ENCODE peak calls at places on chromosomes 7 and 10, in nine cellular contexts. One of them, this sample, is unnamed.

GRCh38 chr7:105776068-105776790 is 100.2 kb downstream of the ATXN7L1 start:
- DNase-seq in uterus: peak; percentile 74
- DNase-seq in HCT116: peak; percentile 94
- DNase-seq in neuronal stem cell: no peak
- DNase-seq in GM23248: peak; percentile 100
- DNase-seq in lung: peak; percentile 47
- DNase-seq in osteoblast: peak; percentile 87
- DNase-seq in body of pancreas: peak; percentile 35
- DNase-seq in IMR-90: peak; percentile 100
- DNase-seq in this sample: no peak

GRCh38 chr7:84003191-84003590 is 191.4 kb downstream of the SEMA3A start:
- DNase-seq in neuronal stem cell: no peak
- DNase-seq in body of pancreas: no peak
- DNase-seq in uterus: no peak
- DNase-seq in GM23248: no peak
- DNase-seq in IMR-90: no peak
- DNase-seq in osteoblast: no peak
- DNase-seq in lung: no peak
- DNase-seq in HCT116: no peak
- DNase-seq in this sample: no peak

GRCh38 chr7:13057462-13058200 is 370.2 kb downstream of the ARL4A start:
- DNase-seq in osteoblast: no peak
- DNase-seq in lung: no peak
- DNase-seq in GM23248: no peak
- DNase-seq in IMR-90: no peak
- DNase-seq in neuronal stem cell: no peak
- DNase-seq in HCT116: no peak
- DNase-seq in body of pancreas: no peak
- DNase-seq in uterus: no peak
- DNase-seq in this sample: no peak

GRCh38 chr7:2399848-2400587 is 3.4 kb upstream of the CHST12 start:
- DNase-seq in neuronal stem cell: no peak
- DNase-seq in osteoblast: peak; percentile 97
- DNase-seq in uterus: peak; percentile 83
- DNase-seq in IMR-90: peak; percentile 95
- DNase-seq in lung: peak; percentile 85
- DNase-seq in GM23248: peak; percentile 97
- DNase-seq in body of pancreas: peak; percentile 88
- DNase-seq in HCT116: no peak
- DNase-seq in this sample: peak; percentile 85

GRCh38 chr10:21803374-21803773 is 200.2 kb downstream of the DNAJC1 start:
- DNase-seq in lung: no peak
- DNase-seq in uterus: no peak
- DNase-seq in osteoblast: no peak
- DNase-seq in body of pancreas: no peak
- DNase-seq in HCT116: no peak
- DNase-seq in neuronal stem cell: no peak
- DNase-seq in IMR-90: no peak
- DNase-seq in GM23248: no peak
- DNase-seq in this sample: no peak

GRCh38 chr7:130758429-130759056 is 24.5 kb upstream of the KLF14 start:
- DNase-seq in uterus: no peak
- DNase-seq in HCT116: peak; percentile 37
- DNase-seq in lung: no peak
- DNase-seq in osteoblast: no peak
- DNase-seq in body of pancreas: no peak
- DNase-seq in neuronal stem cell: peak; percentile 17
- DNase-seq in GM23248: peak; percentile 71
- DNase-seq in IMR-90: peak; percentile 69
- DNase-seq in this sample: no peak

GRCh38 chr10:114257488-114257887 is 18.4 kb downstream of the VWA2 start:
- DNase-seq in IMR-90: no peak
- DNase-seq in uterus: no peak
- DNase-seq in lung: no peak
- DNase-seq in HCT116: no peak
- DNase-seq in neuronal stem cell: no peak
- DNase-seq in osteoblast: no peak
- DNase-seq in GM23248: no peak
- DNase-seq in body of pancreas: no peak
- DNase-seq in this sample: no peak

GRCh38 chr7:22885824-22886255 is 63.2 kb upstream of the TOMM7 start:
- DNase-seq in neuronal stem cell: no peak
- DNase-seq in uterus: no peak
- DNase-seq in GM23248: no peak
- DNase-seq in body of pancreas: no peak
- DNase-seq in osteoblast: no peak
- DNase-seq in IMR-90: peak; percentile 27
- DNase-seq in HCT116: no peak
- DNase-seq in lung: no peak
- DNase-seq in this sample: no peak

GRCh38 chr7:95718556-95719410 is 53.6 kb upstream of the DYNC1I1 start:
- DNase-seq in neuronal stem cell: no peak
- DNase-seq in GM23248: peak; percentile 37
- DNase-seq in IMR-90: peak; percentile 6
- DNase-seq in lung: no peak
- DNase-seq in body of pancreas: no peak
- DNase-seq in uterus: no peak
- DNase-seq in HCT116: peak; percentile 7
- DNase-seq in osteoblast: no peak
- DNase-seq in this sample: no peak

GRCh38 chr7:153087498-153087897 is 327.9 kb downstream of the ACTR3B start:
- DNase-seq in IMR-90: no peak
- DNase-seq in lung: no peak
- DNase-seq in neuronal stem cell: no peak
- DNase-seq in body of pancreas: no peak
- DNase-seq in HCT116: no peak
- DNase-seq in osteoblast: no peak
- DNase-seq in GM23248: no peak
- DNase-seq in uterus: no peak
- DNase-seq in this sample: no peak

GRCh38 chr7:78179211-78179610 is 380.6 kb downstream of the PHTF2 start:
- DNase-seq in GM23248: no peak
- DNase-seq in HCT116: no peak
- DNase-seq in uterus: no peak
- DNase-seq in osteoblast: no peak
- DNase-seq in neuronal stem cell: no peak
- DNase-seq in body of pancreas: no peak
- DNase-seq in IMR-90: no peak
- DNase-seq in lung: no peak
- DNase-seq in this sample: no peak

GRCh38 chr10:50540069-50540825 is 83.5 kb downstream of the SGMS1 start:
- DNase-seq in neuronal stem cell: no peak
- DNase-seq in lung: no peak
- DNase-seq in uterus: no peak
- DNase-seq in body of pancreas: no peak
- DNase-seq in HCT116: no peak
- DNase-seq in GM23248: peak; percentile 38
- DNase-seq in IMR-90: peak; percentile 38
- DNase-seq in osteoblast: no peak
- DNase-seq in this sample: no peak

GRCh38 chr7:91342402-91342801 is 78.2 kb downstream of the FZD1 start:
- DNase-seq in GM23248: no peak
- DNase-seq in body of pancreas: no peak
- DNase-seq in IMR-90: no peak
- DNase-seq in neuronal stem cell: no peak
- DNase-seq in osteoblast: peak; percentile 3
- DNase-seq in HCT116: no peak
- DNase-seq in uterus: no peak
- DNase-seq in lung: no peak
- DNase-seq in this sample: no peak

GRCh38 chr10:21638681-21639080 is 104.6 kb downstream of the MLLT10 start:
- DNase-seq in osteoblast: no peak
- DNase-seq in GM23248: no peak
- DNase-seq in IMR-90: peak; percentile 12
- DNase-seq in HCT116: no peak
- DNase-seq in neuronal stem cell: no peak
- DNase-seq in lung: no peak
- DNase-seq in uterus: no peak
- DNase-seq in body of pancreas: no peak
- DNase-seq in this sample: no peak

GRCh38 chr10:102394801-102395676 is 466 bp upstream of the NFKB2 start:
- DNase-seq in IMR-90: peak; percentile 87
- DNase-seq in body of pancreas: peak; percentile 90
- DNase-seq in uterus: peak; percentile 92
- DNase-seq in HCT116: peak; percentile 72
- DNase-seq in neuronal stem cell: peak; percentile 81
- DNase-seq in osteoblast: peak; percentile 99
- DNase-seq in lung: peak; percentile 87
- DNase-seq in GM23248: peak; percentile 92
- DNase-seq in this sample: peak; percentile 90

GRCh38 chr10:72048450-72049124 is 39.8 kb downstream of the SPOCK2 start:
- DNase-seq in lung: peak; percentile 89
- DNase-seq in osteoblast: peak; percentile 95
- DNase-seq in uterus: peak; percentile 95
- DNase-seq in HCT116: peak; percentile 91
- DNase-seq in IMR-90: peak; percentile 90
- DNase-seq in GM23248: peak; percentile 89
- DNase-seq in neuronal stem cell: peak; percentile 92
- DNase-seq in body of pancreas: peak; percentile 94
- DNase-seq in this sample: peak; percentile 92

GRCh38 chr7:7114575-7115291 is 67.6 kb upstream of the C1GALT1 start:
- DNase-seq in body of pancreas: peak; percentile 40
- DNase-seq in HCT116: no peak
- DNase-seq in IMR-90: no peak
- DNase-seq in uterus: no peak
- DNase-seq in GM23248: no peak
- DNase-seq in neuronal stem cell: no peak
- DNase-seq in osteoblast: no peak
- DNase-seq in lung: no peak
- DNase-seq in this sample: no peak

GRCh38 chr10:35940067-35940989 is 298.2 kb upstream of the FZD8 start:
- DNase-seq in HCT116: no peak
- DNase-seq in osteoblast: peak; percentile 43
- DNase-seq in neuronal stem cell: no peak
- DNase-seq in body of pancreas: no peak
- DNase-seq in GM23248: peak; percentile 53
- DNase-seq in uterus: peak; percentile 25
- DNase-seq in lung: no peak
- DNase-seq in IMR-90: peak; percentile 58
- DNase-seq in this sample: no peak

GRCh38 chr7:151551820-151552219 is 32.1 kb upstream of the RHEB start:
- DNase-seq in neuronal stem cell: no peak
- DNase-seq in HCT116: no peak
- DNase-seq in uterus: no peak
- DNase-seq in lung: no peak
- DNase-seq in body of pancreas: no peak
- DNase-seq in GM23248: no peak
- DNase-seq in osteoblast: no peak
- DNase-seq in IMR-90: peak; percentile 30
- DNase-seq in this sample: no peak

GRCh38 chr10:42690449-42691360 is 52.3 kb upstream of the ZNF33B start:
- DNase-seq in osteoblast: peak; percentile 36
- DNase-seq in GM23248: no peak
- DNase-seq in HCT116: peak; percentile 19
- DNase-seq in neuronal stem cell: no peak
- DNase-seq in lung: no peak
- DNase-seq in IMR-90: no peak
- DNase-seq in uterus: no peak
- DNase-seq in body of pancreas: no peak
- DNase-seq in this sample: no peak

GRCh38 chr10:110459600-110459999 is 38.1 kb upstream of the DUSP5 start:
- DNase-seq in HCT116: no peak
- DNase-seq in osteoblast: no peak
- DNase-seq in neuronal stem cell: no peak
- DNase-seq in lung: no peak
- DNase-seq in body of pancreas: no peak
- DNase-seq in IMR-90: no peak
- DNase-seq in uterus: no peak
- DNase-seq in GM23248: no peak
- DNase-seq in this sample: no peak
- H3K4me1 ChIP-seq in HCT116: peaks cover 61% of the 10 kb centered on the region
- H3K4me1 ChIP-seq in osteoblast: peaks cover 29% of the 10 kb centered on the region
- H3K4me1 ChIP-seq in neuronal stem cell: peaks cover 10% of the 10 kb centered on the region
- H3K4me1 ChIP-seq in lung: peaks cover 18% of the 10 kb centered on the region
- H3K4me1 ChIP-seq in body of pancreas: peaks cover 15% of the 10 kb centered on the region
- H3K4me1 ChIP-seq in IMR-90: peaks cover 17% of the 10 kb centered on the region
- H3K4me1 ChIP-seq in uterus: no peaks in the 10 kb centered on the region
- H3K4me1 ChIP-seq in GM23248: peaks cover 18% of the 10 kb centered on the region
- H3K4me1 ChIP-seq in this sample: peaks cover 17% of the 10 kb centered on the region

GRCh38 chr7:28173531-28173930 is 7.1 kb downstream of the JAZF1 start:
- DNase-seq in body of pancreas: no peak
- DNase-seq in GM23248: no peak
- DNase-seq in neuronal stem cell: no peak
- DNase-seq in IMR-90: no peak
- DNase-seq in lung: no peak
- DNase-seq in HCT116: no peak
- DNase-seq in uterus: no peak
- DNase-seq in osteoblast: no peak
- DNase-seq in this sample: no peak
- H3K4me1 ChIP-seq in body of pancreas: peaks cover 7% of the 10 kb centered on the region
- H3K4me1 ChIP-seq in GM23248: peaks cover 46% of the 10 kb centered on the region
- H3K4me1 ChIP-seq in neuronal stem cell: peaks cover 1% of the 10 kb centered on the region
- H3K4me1 ChIP-seq in IMR-90: peaks cover 15% of the 10 kb centered on the region
- H3K4me1 ChIP-seq in lung: peaks cover 3% of the 10 kb centered on the region
- H3K4me1 ChIP-seq in HCT116: peaks cover 3% of the 10 kb centered on the region
- H3K4me1 ChIP-seq in uterus: no peaks in the 10 kb centered on the region
- H3K4me1 ChIP-seq in osteoblast: peaks cover 4% of the 10 kb centered on the region
- H3K4me1 ChIP-seq in this sample: peaks cover 26% of the 10 kb centered on the region

DNA sequence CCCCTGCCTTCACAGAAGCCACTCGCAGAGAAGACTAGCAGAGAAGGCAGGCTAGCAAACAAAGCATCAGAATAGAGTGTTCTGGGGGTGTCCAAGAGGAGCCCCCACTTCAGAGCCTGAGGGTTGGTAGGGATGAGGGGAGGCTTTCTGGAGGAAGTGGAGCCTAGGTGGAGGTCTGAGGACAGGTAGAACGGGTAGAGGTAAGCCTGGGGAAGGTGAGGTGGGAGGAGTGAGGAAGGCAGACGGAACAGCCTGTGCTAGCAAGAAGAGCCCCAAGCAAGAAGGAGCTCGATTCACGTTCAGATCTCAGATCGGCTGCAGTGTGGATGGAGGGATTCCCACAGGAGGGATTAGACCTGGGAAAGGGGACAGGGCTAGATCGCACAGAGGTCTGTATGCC is 66.0 kb upstream of the DUSP5 start:
- DNase-seq in osteoblast: no peak
- DNase-seq in IMR-90: no peak
- DNase-seq in HCT116: no peak
- DNase-seq in body of pancreas: peak; percentile 3
- DNase-seq in uterus: no peak
- DNase-seq in GM23248: no peak
- DNase-seq in lung: no peak
- DNase-seq in neuronal stem cell: no peak
- DNase-seq in this sample: no peak
- H3K4me1 ChIP-seq in osteoblast: peaks cover 11% of the 10 kb centered on the region
- H3K4me1 ChIP-seq in IMR-90: peaks cover 10% of the 10 kb centered on the region
- H3K4me1 ChIP-seq in HCT116: peaks cover 65% of the 10 kb centered on the region
- H3K4me1 ChIP-seq in body of pancreas: peaks cover 7% of the 10 kb centered on the region
- H3K4me1 ChIP-seq in uterus: no peaks in the 10 kb centered on the region
- H3K4me1 ChIP-seq in GM23248: peaks cover 13% of the 10 kb centered on the region
- H3K4me1 ChIP-seq in lung: no peaks in the 10 kb centered on the region
- H3K4me1 ChIP-seq in neuronal stem cell: no peaks in the 10 kb centered on the region
- H3K4me1 ChIP-seq in this sample: no peaks in the 10 kb centered on the region

DNA sequence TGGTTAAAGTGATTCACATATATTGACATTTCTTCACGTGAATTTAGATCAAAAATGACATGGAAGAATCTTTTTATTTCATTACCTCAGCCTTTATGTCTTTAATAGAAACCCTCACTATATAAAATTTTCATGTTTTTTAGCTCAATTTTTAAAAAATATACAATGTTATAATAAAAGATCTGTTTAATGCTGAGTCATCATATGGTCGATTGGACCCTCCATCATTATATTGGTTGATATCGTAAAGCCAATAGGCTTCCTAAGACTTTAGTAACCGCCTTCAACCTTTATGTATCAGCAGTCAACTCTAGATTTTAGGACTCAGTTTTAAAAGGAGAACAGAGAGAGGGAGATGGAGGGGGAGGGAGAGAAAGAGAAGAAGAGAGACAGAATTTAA is 162.3 kb upstream of the FERD3L start:
- DNase-seq in osteoblast: no peak
- DNase-seq in HCT116: no peak
- DNase-seq in GM23248: no peak
- DNase-seq in lung: no peak
- DNase-seq in IMR-90: no peak
- DNase-seq in body of pancreas: no peak
- DNase-seq in uterus: no peak
- DNase-seq in neuronal stem cell: no peak
- DNase-seq in this sample: no peak
- H3K4me1 ChIP-seq in osteoblast: no peaks in the 10 kb centered on the region
- H3K4me1 ChIP-seq in HCT116: no peaks in the 10 kb centered on the region
- H3K4me1 ChIP-seq in GM23248: no peaks in the 10 kb centered on the region
- H3K4me1 ChIP-seq in lung: no peaks in the 10 kb centered on the region
- H3K4me1 ChIP-seq in IMR-90: no peaks in the 10 kb centered on the region
- H3K4me1 ChIP-seq in body of pancreas: no peaks in the 10 kb centered on the region
- H3K4me1 ChIP-seq in uterus: no peaks in the 10 kb centered on the region
- H3K4me1 ChIP-seq in neuronal stem cell: no peaks in the 10 kb centered on the region
- H3K4me1 ChIP-seq in this sample: no peaks in the 10 kb centered on the region

This sample was measured in heart left ventricle.